ENCODE peak calls at places on chromosomes 6 and 20, in four cellular contexts. F is left ventricle myocardium inferior, H is NCI-H2107, M is HCT116. T is an unnamed sample.

GRCh38 chr6:107657755-107658461 is 166.2 kb downstream of the SCML4 start:
- DNase-seq in F (peak), H (peak), M (no peak), T (peak)

GRCh38 chr6:116424001-116424400 is 37.2 kb upstream of the CALHM6 start:
- DNase-seq in F (no peak), H (no peak), M (no peak), T (no peak)

GRCh38 chr6:118912646-118913045 is 18.7 kb downstream of the ASF1A start:
- DNase-seq in F (no peak), H (no peak), M (no peak), T (no peak)

GRCh38 chr6:120857422-120857821 is 476.9 kb downstream of the TBC1D32 start:
- DNase-seq in F (no peak), H (no peak), M (no peak), T (no peak)

GRCh38 chr20:52731086-52731485 is 241.1 kb upstream of the TSHZ2 start:
- DNase-seq in F (no peak), H (no peak), M (no peak), T (no peak)

GRCh38 chr20:62335532-62335931 is 31.6 kb downstream of the LAMA5 start:
- DNase-seq in F (no peak), H (no peak), M (no peak), T (no peak)

GRCh38 chr6:148068391-148068790 is 274.2 kb upstream of the SASH1 start:
- DNase-seq in F (no peak), H (no peak), M (no peak), T (no peak)

GRCh38 chr6:97175806-97176205 is 107.2 kb downstream of the MMS22L start:
- DNase-seq in F (no peak), H (peak), M (no peak), T (no peak)

GRCh38 chr6:106907754-106908153 is 66.8 kb downstream of the CD24 start:
- DNase-seq in F (no peak), H (no peak), M (no peak), T (no peak)

GRCh38 chr6:15853259-15853658 is 190.4 kb upstream of the DTNBP1 start:
- DNase-seq in F (no peak), H (no peak), M (no peak), T (no peak)

GRCh38 chr6:158619922-158620801 is 24.4 kb downstream of the DYNLT1 start:
- DNase-seq in F (no peak), H (no peak), M (no peak), T (no peak)

GRCh38 chr6:55069132-55069781 is 105.1 kb upstream of the HCRTR2 start:
- DNase-seq in F (no peak), H (no peak), M (peak), T (peak)

GRCh38 chr20:1434571-1435336 is 31.9 kb downstream of the NSFL1C start:
- DNase-seq in F (no peak), H (no peak), M (no peak), T (no peak)